ENCODE peak calls at places on chromosomes 5 and 9, in six cellular contexts. D, R, Z, J, A and B are unnamed samples. For H3K36me3, the result is how much of the 10 kb centered on the place peaks cover.

GRCh38 chr5:91225848-91226686 is 157.1 kb downstream of the ARRDC3 start:
- DNase-seq in D (no peak), R (peak), Z (no peak), J (no peak), A (no peak), B (peak)

GRCh38 chr9:114285166-114285867 is 37.6 kb upstream of the ORM1 start:
- DNase-seq in D (peak), R (no peak), Z (peak), J (peak), A (peak), B (no peak)

GRCh38 chr5:131242728-131243255 is 21.1 kb upstream of the CDC42SE2 start:
- DNase-seq in D (no peak), R (no peak), Z (no peak), J (no peak), A (no peak), B (no peak)

GRCh38 chr5:124596595-124597388 is 149.6 kb downstream of the ZNF608 start:
- DNase-seq in D (no peak), R (no peak), Z (no peak), J (no peak), A (peak), B (no peak)

GRCh38 chr9:71692337-71692736 is 76.0 kb downstream of the CEMIP2 start:
- DNase-seq in D (no peak), R (no peak), Z (no peak), J (no peak), A (no peak), B (no peak)

GRCh38 chr9:130893250-130894101 is 3.1 kb downstream of the QRFP start:
- DNase-seq in D (peak), R (peak), Z (no peak), J (no peak), A (peak), B (peak)

GRCh38 chr9:103928452-103928851 is 165.7 kb upstream of the SMC2 start:
- DNase-seq in D (no peak), R (no peak), Z (no peak), J (no peak), A (no peak), B (no peak)

GRCh38 chr9:103789686-103790085 is 304.4 kb upstream of the SMC2 start:
- DNase-seq in D (no peak), R (no peak), Z (no peak), J (no peak), A (peak), B (no peak)

GRCh38 chr5:149675467-149676201 is 54.5 kb upstream of the PPARGC1B start:
- DNase-seq in D (no peak), R (peak), Z (no peak), J (no peak), A (no peak), B (peak)

GRCh38 chr5:132772291-132773070 is 4.6 kb downstream of the SEPTIN8 start:
- DNase-seq in D (no peak), R (no peak), Z (no peak), J (no peak), A (no peak), B (no peak)

GRCh38 chr9:84793251-84793650 is 123.7 kb downstream of the NTRK2 start:
- DNase-seq in D (no peak), R (no peak), Z (no peak), J (no peak), A (no peak), B (no peak)

GRCh38 chr5:37839441-37840035 is 303 bp downstream of the GDNF start:
- DNase-seq in D (peak), R (no peak), Z (peak), J (peak), A (no peak), B (peak)

GRCh38 chr5:100900142-100900795 is 2.8 kb downstream of the ST8SIA4 start:
- DNase-seq in D (no peak), R (peak), Z (no peak), J (peak), A (no peak), B (peak)

GRCh38 chr9:129665008-129665771 is at the start of gene PRRX2:
- DNase-seq in D (peak), R (no peak), Z (no peak), J (peak), A (peak), B (no peak)

GRCh38 chr5:13985736-13986418 is 41.4 kb upstream of the DNAH5 start:
- DNase-seq in D (no peak), R (no peak), Z (no peak), J (no peak), A (no peak), B (no peak)

GRCh38 chr5:111106320-111106948 is 14.3 kb downstream of the WDR36 start:
- DNase-seq in D (no peak), R (no peak), Z (no peak), J (no peak), A (no peak), B (no peak)

GRCh38 chr5:111111956-111112355 is 19.8 kb downstream of the WDR36 start:
- DNase-seq in D (no peak), R (no peak), Z (no peak), J (no peak), A (no peak), B (no peak)

GRCh38 chr5:111107371-111107770 is 15.2 kb downstream of the WDR36 start:
- DNase-seq in D (no peak), R (no peak), Z (no peak), J (no peak), A (no peak), B (no peak)
- H3K36me3 ChIP-seq in D (half or more), R (half or more), Z (under half), J (half or more), A (half or more), B (half or more)

GRCh38 chr5:173535976-173536639 is 80.3 kb downstream of the BOD1 start:
- DNase-seq in D (no peak), R (no peak), Z (no peak), J (no peak), A (no peak), B (no peak)

GRCh38 chr5:173532689-173533250 is 83.7 kb downstream of the BOD1 start:
- DNase-seq in D (no peak), R (no peak), Z (no peak), J (no peak), A (no peak), B (no peak)

GRCh38 chr5:173534664-173535063 is 81.8 kb downstream of the BOD1 start:
- DNase-seq in D (no peak), R (no peak), Z (no peak), J (no peak), A (no peak), B (no peak)

GRCh38 chr5:173535166-173535975 is 81.1 kb downstream of the BOD1 start:
- DNase-seq in D (no peak), R (no peak), Z (no peak), J (no peak), A (no peak), B (no peak)

DNA sequence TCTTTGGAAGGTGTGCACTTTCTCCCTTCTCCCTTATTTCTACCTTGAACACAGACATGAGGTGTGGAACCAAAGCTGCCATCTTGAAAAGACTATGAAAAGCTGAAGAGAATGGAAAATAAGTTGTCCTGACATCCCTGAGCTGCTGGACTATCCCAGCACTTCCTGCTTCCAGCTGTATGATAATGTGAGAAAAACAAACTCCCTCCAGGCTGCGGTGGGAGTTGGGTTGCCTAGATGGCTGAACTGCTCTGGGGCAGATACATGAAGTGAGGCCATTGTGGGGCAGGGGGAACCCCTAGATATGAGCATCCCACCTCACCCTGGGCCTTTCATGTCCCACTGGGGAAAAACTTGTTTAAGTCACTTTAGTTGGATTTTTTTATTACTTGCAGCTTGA is 82.4 kb downstream of the BOD1 start:
- DNase-seq in D (no peak), R (no peak), Z (no peak), J (no peak), A (no peak), B (no peak)
- TF ChIP-seq EP300 in D (no peak), R (no peak), Z (no peak), J (no peak), A (no peak), B (no peak)

GRCh38 chr5:19975795-19976194 is 12.2 kb downstream of the CDH18 start:
- DNase-seq in D (no peak), R (no peak), Z (no peak), J (no peak), A (no peak), B (no peak)
- H3K36me3 ChIP-seq in D (under half), R (under half), Z (under half), J (under half), A (under half), B (under half)

DNA sequence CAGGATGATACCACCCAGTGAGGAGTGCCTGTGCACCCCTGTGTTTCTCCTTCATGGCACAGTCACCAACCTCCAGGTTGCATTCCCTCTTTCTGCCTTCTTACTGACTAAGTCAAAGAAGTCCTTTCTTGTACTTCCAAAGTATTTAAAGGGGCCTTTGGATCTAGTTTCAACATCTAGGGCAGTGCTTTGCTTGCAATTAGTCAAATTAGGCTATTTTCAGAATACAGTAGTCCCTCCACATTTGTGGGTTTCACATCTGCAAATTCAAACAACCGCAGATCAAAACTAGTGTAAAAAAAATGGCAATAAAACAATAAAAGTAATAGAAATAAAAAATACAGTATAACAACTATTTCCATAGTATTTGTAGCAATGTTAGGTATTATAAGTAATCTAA is 333.9 kb upstream of the SEMA6A start:
- DNase-seq in D (no peak), R (no peak), Z (no peak), J (no peak), A (no peak), B (no peak)
- TF ChIP-seq EP300 in D (no peak), R (no peak), Z (no peak), J (no peak), A (no peak), B (no peak)

DNA sequence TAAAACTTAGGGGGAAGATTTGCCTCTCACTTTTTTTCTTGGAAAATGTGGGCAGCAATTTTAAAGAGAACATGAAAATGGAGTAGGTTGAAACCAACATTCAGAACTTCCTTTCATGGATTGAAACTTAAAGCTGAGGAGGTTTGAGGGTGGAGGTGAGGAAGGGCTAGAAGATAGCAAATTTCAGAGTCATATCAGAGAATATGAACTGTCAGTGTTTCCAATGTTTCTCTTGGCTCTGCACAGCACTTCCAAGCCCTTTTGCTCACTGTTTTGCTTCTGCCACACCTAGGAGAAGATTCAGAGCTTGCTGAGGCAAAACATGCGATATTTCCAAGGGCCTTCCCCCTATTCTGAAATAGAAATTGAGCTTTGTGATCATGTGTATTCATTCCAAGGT is 281.0 kb downstream of the AOPEP start:
- DNase-seq in D (no peak), R (no peak), Z (no peak), J (no peak), A (no peak), B (no peak)
- H3K36me3 ChIP-seq in D (half or more), R (under half), Z (under half), J (under half), A (under half), B (under half)

GRCh38 chr9:137240321-137240840 is 706 bp upstream of the TUBB4B start:
- DNase-seq in D (peak), R (peak), Z (peak), J (peak), A (peak), B (peak)
- TF ChIP-seq EP300 in D (no peak), R (no peak), Z (no peak), J (no peak), A (no peak), B (no peak)

GRCh38 chr9:120408680-120409258 is 171.2 kb downstream of the CDK5RAP2 start:
- DNase-seq in D (peak), R (no peak), Z (no peak), J (no peak), A (no peak), B (no peak)
- H3K36me3 ChIP-seq in D (half or more), R (half or more), Z (under half), J (half or more), A (half or more), B (under half)